ENCODE peak calls at places on chromosomes 6 and 20, in four cellular contexts. N, U, F and R are unnamed samples.

GRCh38 chr6:16322666-16323312 is 84.4 kb downstream of the GMPR start:
- DNase-seq in N (peak), U (peak), F (peak), R (peak)

GRCh38 chr6:113381957-113382356 is 475.2 kb upstream of the MARCKS start:
- DNase-seq in N (no peak), U (peak), F (no peak), R (peak)

GRCh38 chr6:23173231-23173630 is 603.9 kb downstream of the HDGFL1 start:
- DNase-seq in N (no peak), U (peak), F (no peak), R (peak)

GRCh38 chr20:41393705-41394066 is 27.1 kb upstream of the EMILIN3 start:
- DNase-seq in N (no peak), U (no peak), F (no peak), R (no peak)

GRCh38 chr20:17518339-17519052 is 12.7 kb downstream of the BFSP1 start:
- DNase-seq in N (no peak), U (no peak), F (no peak), R (peak)

GRCh38 chr6:139790527-139790926 is 416.1 kb upstream of the CITED2 start:
- DNase-seq in N (no peak), U (no peak), F (no peak), R (no peak)

GRCh38 chr20:33104336-33104735 is 24.9 kb downstream of the BPIFB4 start:
- DNase-seq in N (no peak), U (no peak), F (no peak), R (no peak)

GRCh38 chr6:157571269-157571668 is 190.3 kb downstream of the ZDHHC14 start:
- DNase-seq in N (no peak), U (no peak), F (no peak), R (no peak)

GRCh38 chr6:88989215-88989614 is 25.8 kb upstream of the RNGTT start:
- DNase-seq in N (no peak), U (no peak), F (no peak), R (peak)

GRCh38 chr6:44166591-44167184 is 8.1 kb downstream of the CAPN11 start:
- DNase-seq in N (no peak), U (no peak), F (no peak), R (no peak)